ENCODE peak calls at places on chromosomes 12 and 14, in nine cellular contexts. One of them, this sample, is unnamed.

GRCh38 chr14:70934084-70934483 is 26.8 kb downstream of the PCNX1 start:
- DNase-seq in fibroblast of pulmonary artery: peak
- DNase-seq in tibial nerve: no peak
- DNase-seq in HFF-Myc: no peak
- DNase-seq in tibial artery: no peak
- DNase-seq in fibroblast of mammary gland: peak
- DNase-seq in endothelial cell: no peak
- DNase-seq in AG10803: peak
- DNase-seq in B cell: no peak
- DNase-seq in this sample: no peak

GRCh38 chr12:122031342-122032216 is 9.9 kb downstream of the BCL7A start:
- DNase-seq in fibroblast of pulmonary artery: peak
- DNase-seq in tibial nerve: peak
- DNase-seq in HFF-Myc: no peak
- DNase-seq in tibial artery: no peak
- DNase-seq in fibroblast of mammary gland: peak
- DNase-seq in endothelial cell: peak
- DNase-seq in AG10803: no peak
- DNase-seq in B cell: peak
- DNase-seq in this sample: peak

GRCh38 chr14:106831322-106831720 is 1304.9 kb downstream of the TMEM121 start:
- DNase-seq in fibroblast of pulmonary artery: no peak
- DNase-seq in tibial nerve: no peak
- DNase-seq in HFF-Myc: no peak
- DNase-seq in tibial artery: no peak
- DNase-seq in fibroblast of mammary gland: peak
- DNase-seq in endothelial cell: no peak
- DNase-seq in AG10803: no peak
- DNase-seq in B cell: peak
- DNase-seq in this sample: peak

GRCh38 chr12:70831538-70831937 is 89.0 kb downstream of the PTPRR start:
- DNase-seq in fibroblast of pulmonary artery: peak
- DNase-seq in tibial nerve: no peak
- DNase-seq in HFF-Myc: no peak
- DNase-seq in tibial artery: no peak
- DNase-seq in fibroblast of mammary gland: peak
- DNase-seq in endothelial cell: no peak
- DNase-seq in AG10803: no peak
- DNase-seq in B cell: no peak
- DNase-seq in this sample: no peak

GRCh38 chr12:91991397-91992187 is 154.1 kb downstream of the BTG1 start:
- DNase-seq in fibroblast of pulmonary artery: peak
- DNase-seq in tibial nerve: no peak
- DNase-seq in HFF-Myc: no peak
- DNase-seq in tibial artery: no peak
- DNase-seq in fibroblast of mammary gland: peak
- DNase-seq in endothelial cell: no peak
- DNase-seq in AG10803: no peak
- DNase-seq in B cell: no peak
- DNase-seq in this sample: no peak

GRCh38 chr14:96086574-96087077 is 47.5 kb downstream of the C14orf132 start:
- DNase-seq in fibroblast of pulmonary artery: no peak
- DNase-seq in tibial nerve: no peak
- DNase-seq in HFF-Myc: no peak
- DNase-seq in tibial artery: no peak
- DNase-seq in fibroblast of mammary gland: peak
- DNase-seq in endothelial cell: no peak
- DNase-seq in AG10803: peak
- DNase-seq in B cell: no peak
- DNase-seq in this sample: no peak

GRCh38 chr12:79685068-79685467 is 5.7 kb downstream of the PAWR start:
- DNase-seq in fibroblast of pulmonary artery: peak
- DNase-seq in tibial nerve: no peak
- DNase-seq in HFF-Myc: no peak
- DNase-seq in tibial artery: no peak
- DNase-seq in fibroblast of mammary gland: peak
- DNase-seq in endothelial cell: no peak
- DNase-seq in AG10803: peak
- DNase-seq in B cell: no peak
- DNase-seq in this sample: no peak

GRCh38 chr14:61754627-61755381 is 7.4 kb upstream of the SNAPC1 start:
- DNase-seq in fibroblast of pulmonary artery: peak
- DNase-seq in tibial nerve: no peak
- DNase-seq in HFF-Myc: no peak
- DNase-seq in tibial artery: no peak
- DNase-seq in fibroblast of mammary gland: peak
- DNase-seq in endothelial cell: no peak
- DNase-seq in AG10803: peak
- DNase-seq in B cell: no peak
- DNase-seq in this sample: no peak

GRCh38 chr12:75661927-75662326 is 150.5 kb upstream of the KRR1 start:
- DNase-seq in fibroblast of pulmonary artery: peak
- DNase-seq in tibial nerve: no peak
- DNase-seq in HFF-Myc: no peak
- DNase-seq in tibial artery: no peak
- DNase-seq in fibroblast of mammary gland: peak
- DNase-seq in endothelial cell: no peak
- DNase-seq in AG10803: no peak
- DNase-seq in B cell: no peak
- DNase-seq in this sample: no peak

GRCh38 chr12:52515319-52515646 is 4.9 kb downstream of the KRT5 start:
- DNase-seq in fibroblast of pulmonary artery: no peak
- DNase-seq in tibial nerve: peak
- DNase-seq in HFF-Myc: no peak
- DNase-seq in tibial artery: no peak
- DNase-seq in fibroblast of mammary gland: no peak
- DNase-seq in endothelial cell: no peak
- DNase-seq in AG10803: no peak
- DNase-seq in B cell: no peak
- DNase-seq in this sample: no peak

GRCh38 chr14:96567289-96567899 is 65.2 kb downstream of the PAPOLA start:
- DNase-seq in fibroblast of pulmonary artery: peak
- DNase-seq in tibial nerve: no peak
- DNase-seq in HFF-Myc: no peak
- DNase-seq in tibial artery: no peak
- DNase-seq in fibroblast of mammary gland: peak
- DNase-seq in endothelial cell: no peak
- DNase-seq in AG10803: peak
- DNase-seq in B cell: no peak
- DNase-seq in this sample: no peak

GRCh38 chr14:93150227-93151206 is 34.2 kb downstream of the MOAP1 start:
- DNase-seq in fibroblast of pulmonary artery: no peak
- DNase-seq in tibial nerve: peak
- DNase-seq in HFF-Myc: no peak
- DNase-seq in tibial artery: peak
- DNase-seq in fibroblast of mammary gland: no peak
- DNase-seq in endothelial cell: peak
- DNase-seq in AG10803: no peak
- DNase-seq in B cell: no peak
- DNase-seq in this sample: no peak

GRCh38 chr12:124636138-124636968 is 68.9 kb upstream of the NCOR2 start:
- DNase-seq in fibroblast of pulmonary artery: peak
- DNase-seq in tibial nerve: no peak
- DNase-seq in HFF-Myc: peak
- DNase-seq in tibial artery: peak
- DNase-seq in fibroblast of mammary gland: peak
- DNase-seq in endothelial cell: no peak
- DNase-seq in AG10803: peak
- DNase-seq in B cell: no peak
- DNase-seq in this sample: peak

GRCh38 chr14:100900837-100901390 is 2.6 kb downstream of the RTL1 start:
- DNase-seq in fibroblast of pulmonary artery: peak
- DNase-seq in tibial nerve: no peak
- DNase-seq in HFF-Myc: no peak
- DNase-seq in tibial artery: no peak
- DNase-seq in fibroblast of mammary gland: no peak
- DNase-seq in endothelial cell: peak
- DNase-seq in AG10803: no peak
- DNase-seq in B cell: no peak
- DNase-seq in this sample: peak

GRCh38 chr14:22497671-22498093 is 91.3 kb downstream of the DAD1 start:
- DNase-seq in fibroblast of pulmonary artery: no peak
- DNase-seq in tibial nerve: no peak
- DNase-seq in HFF-Myc: no peak
- DNase-seq in tibial artery: no peak
- DNase-seq in fibroblast of mammary gland: no peak
- DNase-seq in endothelial cell: no peak
- DNase-seq in AG10803: no peak
- DNase-seq in B cell: no peak
- DNase-seq in this sample: no peak

GRCh38 chr12:108773798-108774788 is 42.8 kb upstream of the CORO1C start:
- DNase-seq in fibroblast of pulmonary artery: peak
- DNase-seq in tibial nerve: peak
- DNase-seq in HFF-Myc: peak
- DNase-seq in tibial artery: peak
- DNase-seq in fibroblast of mammary gland: peak
- DNase-seq in endothelial cell: peak
- DNase-seq in AG10803: peak
- DNase-seq in B cell: no peak
- DNase-seq in this sample: no peak

GRCh38 chr14:20295067-20295466 is 10.7 kb downstream of the TTC5 start:
- DNase-seq in fibroblast of pulmonary artery: no peak
- DNase-seq in tibial nerve: no peak
- DNase-seq in HFF-Myc: no peak
- DNase-seq in tibial artery: no peak
- DNase-seq in fibroblast of mammary gland: no peak
- DNase-seq in endothelial cell: no peak
- DNase-seq in AG10803: no peak
- DNase-seq in B cell: no peak
- DNase-seq in this sample: peak

DNA sequence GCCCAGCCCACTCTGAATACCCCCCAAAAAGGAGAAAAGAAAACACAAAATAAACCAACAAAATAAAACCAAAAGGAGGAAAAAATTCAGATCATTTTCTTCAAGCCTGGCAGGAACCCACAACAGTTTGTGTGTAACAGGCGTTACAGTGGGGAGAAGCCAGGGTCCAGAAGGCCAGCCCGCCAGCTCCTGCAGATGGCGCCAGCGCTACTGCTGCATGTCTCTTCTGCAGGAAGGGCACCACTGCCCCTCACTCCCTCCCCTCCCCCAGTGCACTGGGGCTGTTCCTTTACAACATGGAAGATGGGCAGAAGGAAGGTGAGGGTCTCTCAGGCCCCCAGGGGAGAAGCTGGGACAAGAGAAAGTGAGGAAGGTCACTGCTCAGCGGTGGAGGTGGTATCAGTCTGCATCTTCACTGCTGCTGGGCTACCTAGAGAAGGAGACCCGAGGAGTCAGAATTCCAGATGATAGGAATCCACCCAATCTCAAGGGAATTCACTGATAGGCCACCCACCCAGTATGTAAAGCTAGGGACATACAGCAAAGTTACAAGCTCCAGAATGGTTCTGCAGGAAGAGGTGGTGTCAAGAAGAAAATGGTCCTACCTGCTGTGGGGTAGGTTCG is 2.3 kb upstream of the NOP2 start:
- DNase-seq in fibroblast of pulmonary artery: peak
- DNase-seq in tibial nerve: no peak
- DNase-seq in HFF-Myc: no peak
- DNase-seq in tibial artery: no peak
- DNase-seq in fibroblast of mammary gland: peak
- DNase-seq in endothelial cell: peak
- DNase-seq in AG10803: peak
- DNase-seq in B cell: no peak
- DNase-seq in this sample: peak
- TF ChIP-seq CTCF in fibroblast of pulmonary artery: peak
- TF ChIP-seq CTCF in tibial nerve: no peak
- TF ChIP-seq CTCF in HFF-Myc: peak
- TF ChIP-seq CTCF in tibial artery: peak
- TF ChIP-seq CTCF in fibroblast of mammary gland: peak
- TF ChIP-seq CTCF in endothelial cell: no peak
- TF ChIP-seq CTCF in AG10803: peak
- TF ChIP-seq CTCF in B cell: peak
- TF ChIP-seq CTCF in this sample: peak

GRCh38 chr12:19739195-19739776 is 300.0 kb downstream of the AEBP2 start:
- DNase-seq in fibroblast of pulmonary artery: peak
- DNase-seq in tibial nerve: peak
- DNase-seq in HFF-Myc: peak
- DNase-seq in tibial artery: no peak
- DNase-seq in fibroblast of mammary gland: peak
- DNase-seq in endothelial cell: peak
- DNase-seq in AG10803: peak
- DNase-seq in B cell: no peak
- DNase-seq in this sample: peak
- TF ChIP-seq CTCF in fibroblast of pulmonary artery: peak
- TF ChIP-seq CTCF in tibial nerve: peak
- TF ChIP-seq CTCF in HFF-Myc: peak
- TF ChIP-seq CTCF in tibial artery: peak
- TF ChIP-seq CTCF in fibroblast of mammary gland: peak
- TF ChIP-seq CTCF in endothelial cell: peak
- TF ChIP-seq CTCF in AG10803: peak
- TF ChIP-seq CTCF in B cell: peak
- TF ChIP-seq CTCF in this sample: peak

DNA sequence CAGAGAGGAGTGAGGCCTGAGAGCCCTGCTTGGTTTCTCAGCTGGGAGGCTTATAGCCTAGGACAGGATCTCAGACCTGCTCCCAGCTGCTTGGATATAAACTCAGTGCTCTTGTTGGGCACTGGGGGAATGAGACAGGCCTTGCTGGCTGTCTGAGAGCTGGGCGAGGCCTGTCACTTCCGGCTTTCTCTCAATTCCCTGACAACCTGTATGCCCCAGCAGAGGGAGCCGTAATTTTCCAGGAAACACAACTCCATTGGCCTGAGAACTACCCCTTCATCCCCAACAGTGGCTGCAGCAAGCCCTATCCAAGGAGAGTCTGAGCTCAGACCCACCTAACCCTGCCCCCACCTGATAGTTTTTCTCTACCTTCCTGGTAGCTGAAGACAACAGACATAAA is 258.3 kb upstream of the STXBP6 start:
- DNase-seq in fibroblast of pulmonary artery: no peak
- DNase-seq in tibial nerve: no peak
- DNase-seq in HFF-Myc: no peak
- DNase-seq in tibial artery: no peak
- DNase-seq in fibroblast of mammary gland: peak
- DNase-seq in endothelial cell: peak
- DNase-seq in AG10803: no peak
- DNase-seq in B cell: no peak
- DNase-seq in this sample: no peak
- TF ChIP-seq CTCF in fibroblast of pulmonary artery: no peak
- TF ChIP-seq CTCF in tibial nerve: no peak
- TF ChIP-seq CTCF in HFF-Myc: no peak
- TF ChIP-seq CTCF in tibial artery: no peak
- TF ChIP-seq CTCF in fibroblast of mammary gland: no peak
- TF ChIP-seq CTCF in endothelial cell: no peak
- TF ChIP-seq CTCF in AG10803: no peak
- TF ChIP-seq CTCF in B cell: no peak
- TF ChIP-seq CTCF in this sample: no peak

GRCh38 chr14:50003213-50004021 is 110.5 kb downstream of the ARF6 start:
- DNase-seq in fibroblast of pulmonary artery: peak
- DNase-seq in tibial nerve: peak
- DNase-seq in HFF-Myc: no peak
- DNase-seq in tibial artery: peak
- DNase-seq in fibroblast of mammary gland: peak
- DNase-seq in endothelial cell: peak
- DNase-seq in AG10803: peak
- DNase-seq in B cell: peak
- DNase-seq in this sample: peak
- TF ChIP-seq CTCF in fibroblast of pulmonary artery: no peak
- TF ChIP-seq CTCF in tibial nerve: peak
- TF ChIP-seq CTCF in HFF-Myc: no peak
- TF ChIP-seq CTCF in tibial artery: peak
- TF ChIP-seq CTCF in fibroblast of mammary gland: no peak
- TF ChIP-seq CTCF in endothelial cell: no peak
- TF ChIP-seq CTCF in AG10803: peak
- TF ChIP-seq CTCF in B cell: peak
- TF ChIP-seq CTCF in this sample: no peak